ENCODE peak calls at places on chromosomes 1 and 21, in seven cellular contexts. J is H1, L is mesendoderm, S is neuronal stem cell, G is IMR-90, X is mesenchymal stem cell, Q is trophoblast cell. A is an unnamed sample.

GRCh38 chr1:31327381-31327780 is 30.5 kb downstream of the ZCCHC17 start:
- DNase-seq in S (no peak), L (no peak), Q (peak), X (peak), J (no peak), G (peak), A (no peak)

GRCh38 chr1:147151244-147151643 is 21.0 kb downstream of the PRKAB2 start:
- DNase-seq in J (no peak), L (no peak), Q (no peak), S (peak), X (no peak), G (no peak), A (no peak)

GRCh38 chr1:151196292-151196800 is 2.0 kb upstream of the PIP5K1A start:
- DNase-seq in Q (peak), X (peak), G (peak), S (peak), J (no peak), L (peak), A (peak)

GRCh38 chr1:116139592-116140134 is 28.5 kb downstream of the MAB21L3 start:
- DNase-seq in Q (no peak), S (no peak), X (no peak), L (no peak), G (no peak), J (no peak), A (no peak)

GRCh38 chr1:23019851-23020625 is 770 bp downstream of the KDM1A start:
- DNase-seq in J (no peak), G (peak), L (peak), X (peak), S (peak), Q (no peak), A (peak)

GRCh38 chr21:24375201-24375600 is 1232.1 kb downstream of the MRPL39 start:
- DNase-seq in G (no peak), S (no peak), L (peak), J (no peak), Q (no peak), X (no peak), A (peak)

GRCh38 chr1:2455757-2456156 is 20.3 kb upstream of the PLCH2 start:
- DNase-seq in L (no peak), G (peak), X (no peak), J (no peak), Q (no peak), S (no peak), A (no peak)

GRCh38 chr1:23561076-23561812 is 1.9 kb upstream of the ID3 start:
- DNase-seq in S (no peak), X (peak), G (no peak), J (no peak), Q (no peak), L (no peak), A (no peak)

GRCh38 chr1:167331650-167332049 is 111.0 kb downstream of the POU2F1 start:
- DNase-seq in S (no peak), Q (no peak), X (no peak), G (no peak), J (no peak), L (no peak), A (no peak)

GRCh38 chr21:17987328-17987727 is 168.2 kb upstream of the C21orf91 start:
- DNase-seq in Q (no peak), X (no peak), G (no peak), S (no peak), J (no peak), L (no peak), A (no peak)

GRCh38 chr1:163537809-163538208 is 216.1 kb downstream of the NUF2 start:
- DNase-seq in S (no peak), J (no peak), Q (no peak), G (no peak), X (no peak), L (peak), A (no peak)

GRCh38 chr1:201230676-201231075 is 40.1 kb downstream of the IGFN1 start:
- DNase-seq in J (no peak), X (no peak), G (no peak), Q (no peak), S (no peak), L (no peak), A (no peak)

GRCh38 chr1:110011527-110012041 is 22.8 kb upstream of the STRIP1 start:
- DNase-seq in G (peak), X (peak), S (no peak), L (peak), J (no peak), Q (peak), A (peak)

GRCh38 chr1:117365350-117366280 is 1.6 kb upstream of the MAN1A2 start:
- DNase-seq in L (peak), Q (no peak), G (peak), S (no peak), J (no peak), X (peak), A (no peak)

GRCh38 chr1:41362357-41362721 is 1.1 kb downstream of the FOXO6 start:
- DNase-seq in Q (no peak), L (no peak), J (no peak), S (no peak), X (no peak), G (no peak), A (no peak)

GRCh38 chr1:167501513-167502191 is 16.7 kb downstream of the CD247 start:
- DNase-seq in S (no peak), Q (no peak), J (no peak), X (no peak), G (no peak), L (no peak), A (no peak)

GRCh38 chr21:34910396-34910795 is 138.7 kb downstream of the RUNX1 start:
- DNase-seq in L (no peak), J (no peak), Q (no peak), X (no peak), S (no peak), G (no peak), A (no peak)

GRCh38 chr21:34907783-34908423 is 141.2 kb downstream of the RUNX1 start:
- DNase-seq in G (no peak), J (no peak), S (no peak), Q (no peak), X (no peak), L (no peak), A (no peak)

GRCh38 chr21:34906401-34906800 is 142.7 kb downstream of the RUNX1 start:
- DNase-seq in S (no peak), J (no peak), G (no peak), L (no peak), X (no peak), Q (no peak), A (no peak)

GRCh38 chr21:34909492-34910292 is 139.4 kb downstream of the RUNX1 start:
- DNase-seq in S (no peak), J (no peak), Q (no peak), X (peak), G (peak), L (peak), A (no peak)

GRCh38 chr21:34908424-34909055 is 140.6 kb downstream of the RUNX1 start:
- DNase-seq in Q (peak), L (peak), S (no peak), X (no peak), G (no peak), J (no peak), A (no peak)
- H4K8ac ChIP-seq in Q (no peak), L (no peak), S (no peak), X (no peak), G (no peak), J (no peak), A (no peak)

DNA sequence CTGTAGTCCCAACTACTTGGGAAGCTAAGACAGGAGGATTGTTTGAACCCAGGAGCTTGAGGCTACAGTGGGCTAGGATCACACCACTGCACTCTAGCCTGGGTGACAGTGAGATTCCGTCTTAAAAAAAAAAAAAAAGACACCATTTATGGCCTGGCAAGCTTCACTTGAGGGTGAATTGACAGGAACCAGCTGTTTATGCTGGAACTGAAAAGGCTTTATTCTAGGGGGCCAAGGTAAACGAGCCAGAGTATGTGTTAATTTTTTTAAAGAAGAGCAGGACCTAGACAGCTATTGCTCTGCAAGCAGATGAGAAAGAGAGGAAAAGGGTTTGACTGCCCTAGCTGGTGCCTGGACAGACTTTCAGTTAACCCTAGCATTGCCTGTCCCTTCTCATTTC is 37.0 kb downstream of the S100A6 start:
- DNase-seq in L (no peak), S (no peak), X (no peak), J (no peak), G (no peak), Q (no peak), A (no peak)
- H4K8ac ChIP-seq in L (no peak), S (no peak), X (no peak), J (no peak), G (no peak), Q (no peak), A (no peak)

GRCh38 chr1:211638246-211638645 is 37.2 kb downstream of the NEK2 start:
- DNase-seq in Q (no peak), X (no peak), J (no peak), G (no peak), L (no peak), S (no peak), A (no peak)

GRCh38 chr1:211641942-211642341 is 33.5 kb downstream of the NEK2 start:
- DNase-seq in L (no peak), S (no peak), J (no peak), G (no peak), X (no peak), Q (no peak), A (no peak)

GRCh38 chr1:211637066-211637465 is 38.4 kb downstream of the NEK2 start:
- DNase-seq in L (no peak), Q (no peak), S (no peak), G (no peak), X (no peak), J (no peak), A (no peak)

GRCh38 chr1:211638723-211639122 is 36.7 kb downstream of the NEK2 start:
- DNase-seq in G (no peak), L (no peak), Q (no peak), X (no peak), J (no peak), S (no peak), A (no peak)

DNA sequence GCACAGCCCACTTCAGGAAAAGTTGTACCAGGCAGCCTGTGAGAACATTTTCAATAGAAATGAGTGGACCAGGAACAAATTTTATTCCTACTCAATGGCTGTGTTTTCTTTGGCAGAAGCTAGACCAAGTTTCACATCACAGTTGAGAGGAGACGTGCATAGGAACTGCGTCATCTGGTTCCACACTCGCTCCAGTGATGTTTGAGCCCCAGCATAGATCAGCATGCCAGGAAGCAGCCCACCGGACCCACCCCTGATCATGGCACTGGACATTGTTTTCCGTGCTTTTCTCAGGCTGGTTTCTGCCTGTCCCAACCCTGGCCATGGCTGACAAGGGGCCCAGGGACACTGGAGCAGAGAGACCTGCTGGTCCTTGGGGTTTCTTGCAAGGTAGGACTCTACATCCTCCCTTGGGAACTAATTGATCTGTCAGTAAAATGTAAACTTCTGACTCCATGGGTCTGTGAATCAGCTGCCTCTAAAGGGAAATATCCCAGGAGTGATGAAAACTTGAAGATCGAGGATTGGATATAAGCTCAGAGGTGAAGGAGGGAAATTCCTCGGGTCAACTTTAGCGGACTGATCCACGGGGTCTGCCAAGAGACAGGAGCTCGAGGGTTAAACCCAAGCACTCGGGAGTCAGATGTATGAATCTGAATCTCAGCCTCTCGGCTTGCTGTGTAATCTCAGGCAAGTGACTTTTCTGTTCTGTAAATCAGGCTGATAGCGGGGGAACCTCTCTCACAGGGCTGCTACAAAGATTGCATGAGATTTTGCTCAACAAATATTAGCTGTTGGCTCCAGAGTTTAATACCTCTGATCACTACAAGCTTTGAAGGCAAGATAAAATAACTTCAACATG is 35.7 kb downstream of the NEK2 start:
- DNase-seq in G (peak), S (no peak), Q (no peak), L (no peak), X (peak), J (no peak), A (no peak)
- H4K8ac ChIP-seq in G (no peak), S (no peak), Q (no peak), L (no peak), X (no peak), J (no peak), A (no peak)

GRCh38 chr1:34982820-34983376 is 2.2 kb downstream of the TMEM35B start:
- DNase-seq in J (no peak), S (no peak), Q (no peak), G (no peak), L (no peak), X (peak), A (no peak)
- H4K8ac ChIP-seq in J (no peak), S (no peak), Q (no peak), G (no peak), L (no peak), X (no peak), A (no peak)

GRCh38 chr1:65146908-65147423 is 1.0 kb upstream of the AK4 start:
- DNase-seq in J (no peak), Q (no peak), X (peak), S (no peak), G (no peak), L (peak), A (no peak)
- H4K8ac ChIP-seq in J (peak), Q (no peak), X (no peak), S (no peak), G (peak), L (no peak), A (no peak)

GRCh38 chr1:89490389-89490788 is 34.2 kb upstream of the LRRC8B start:
- DNase-seq in Q (no peak), S (no peak), L (no peak), G (no peak), J (no peak), X (no peak), A (no peak)
- H4K8ac ChIP-seq in Q (no peak), S (no peak), L (no peak), G (no peak), J (no peak), X (no peak), A (no peak)

GRCh38 chr1:85240174-85240601 is 19.3 kb downstream of the C1orf52 start:
- DNase-seq in X (peak), G (peak), J (no peak), Q (no peak), S (no peak), L (peak), A (peak)
- H4K8ac ChIP-seq in X (no peak), G (peak), J (no peak), Q (no peak), S (no peak), L (no peak), A (no peak)

DNA sequence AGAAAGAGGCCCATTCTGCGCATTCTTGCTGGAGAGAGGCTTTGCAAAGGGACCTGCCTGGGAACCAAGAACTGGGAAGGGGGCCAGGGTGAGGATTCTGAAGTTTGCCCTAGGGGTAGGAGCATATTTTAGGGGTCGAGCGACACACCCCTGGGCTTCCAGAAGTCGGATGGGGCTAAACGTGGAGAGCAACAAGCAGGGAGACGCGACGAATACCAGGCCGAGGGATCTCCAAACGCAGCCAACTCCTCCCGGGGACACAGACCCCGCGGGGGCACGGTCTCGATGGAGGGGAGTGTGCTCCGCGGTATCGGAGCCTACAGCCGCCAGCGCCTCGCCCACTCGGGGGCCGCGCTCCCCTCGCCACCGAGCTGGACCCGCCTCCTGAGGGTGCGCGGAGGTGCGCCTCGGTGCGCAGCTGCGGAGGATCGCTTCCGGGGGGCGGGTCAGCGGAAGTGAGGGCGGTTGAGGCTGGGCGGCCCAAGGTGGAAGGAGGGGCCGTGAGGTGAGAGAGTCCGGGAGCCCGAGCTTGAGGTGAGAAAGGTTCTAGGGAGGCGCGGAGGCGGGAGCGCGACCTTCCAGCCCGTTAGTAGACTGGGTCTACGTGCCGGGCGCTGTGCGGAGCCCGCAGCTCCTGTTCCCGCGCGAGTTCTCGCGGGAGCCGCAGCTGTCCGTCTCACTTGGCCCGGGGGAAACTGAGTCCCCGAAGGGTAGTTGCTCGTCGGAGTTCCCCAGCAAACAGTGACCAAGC is at the start of gene MTFR1L:
- DNase-seq in L (peak), S (peak), X (peak), G (peak), J (no peak), Q (peak), A (peak)
- H4K8ac ChIP-seq in L (no peak), S (no peak), X (peak), G (peak), J (peak), Q (peak), A (no peak)

DNA sequence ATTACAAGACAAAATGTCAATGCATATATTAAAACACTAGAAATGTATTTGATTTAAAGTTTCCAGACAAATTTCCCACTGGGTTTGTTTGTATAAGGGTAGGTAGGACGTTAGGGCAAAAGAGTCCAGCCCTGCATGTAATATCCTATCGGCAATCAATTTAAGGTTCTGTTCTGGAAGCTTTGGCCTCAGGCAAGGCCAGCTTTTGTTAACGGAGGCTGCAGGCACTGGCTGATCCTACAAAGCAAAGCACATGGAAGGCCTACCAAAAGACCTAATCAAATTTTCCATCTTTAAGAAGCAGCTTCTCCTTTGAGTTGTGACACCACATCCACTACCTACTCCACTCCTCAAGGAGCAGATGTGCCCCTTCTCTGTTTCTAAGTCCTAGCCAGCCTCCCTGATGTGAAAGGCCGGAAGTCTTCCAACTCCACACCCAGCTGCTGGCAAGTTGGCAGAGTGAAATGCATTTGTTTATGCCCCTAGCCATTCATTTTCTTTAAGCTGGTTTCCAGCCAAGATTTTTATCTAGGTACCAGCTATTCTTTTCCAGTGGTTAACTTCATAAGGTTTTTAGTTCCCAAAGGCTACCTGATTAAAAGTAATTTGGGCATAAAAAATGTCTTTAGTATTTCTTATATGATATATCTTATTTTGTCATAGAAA is 452.6 kb downstream of the PTBP2 start:
- DNase-seq in S (no peak), G (no peak), J (no peak), L (no peak), Q (no peak), X (no peak), A (no peak)
- H4K8ac ChIP-seq in S (no peak), G (no peak), J (no peak), L (no peak), Q (no peak), X (no peak), A (no peak)

GRCh38 chr1:44514673-44515072 is 109.6 kb downstream of the RNF220 start:
- DNase-seq in Q (no peak), S (no peak), L (no peak), J (no peak), X (no peak), G (no peak), A (no peak)

GRCh38 chr1:44521378-44522080 is 116.5 kb downstream of the RNF220 start:
- DNase-seq in J (no peak), L (no peak), S (no peak), G (no peak), X (no peak), Q (no peak), A (no peak)

GRCh38 chr1:44515416-44515815 is 110.4 kb downstream of the RNF220 start:
- DNase-seq in Q (peak), X (no peak), G (no peak), S (no peak), L (no peak), J (no peak), A (no peak)

GRCh38 chr1:44523747-44524146 is 118.7 kb downstream of the RNF220 start:
- DNase-seq in X (no peak), G (no peak), L (peak), S (no peak), Q (no peak), J (no peak), A (peak)

GRCh38 chr1:44519035-44519676 is 114.1 kb downstream of the RNF220 start:
- DNase-seq in S (no peak), L (no peak), Q (no peak), G (no peak), X (no peak), J (no peak), A (no peak)
- H4K8ac ChIP-seq in S (no peak), L (no peak), Q (no peak), G (no peak), X (no peak), J (no peak), A (no peak)

A was measured in H9.